ENCODE peak calls at places on chromosome 9, in four cellular contexts. V is Panc1, C is HepG2, A is GM12878. Z is an unnamed sample.
A peak's percentile ranks its signal among the peaks of the same experiment; 100 is the strongest.

GRCh38 chr9:92165472-92165871 is 50.3 kb upstream of the SPTLC1 start:
- DNase-seq in V (no peak), C (no peak), A (no peak), Z (peak; percentile 34)

GRCh38 chr9:132192728-132193127 is 30.9 kb downstream of the NTNG2 start:
- DNase-seq in V (no peak), C (no peak), A (no peak), Z (no peak)

GRCh38 chr9:135920256-135920930 is 13.0 kb upstream of the CAMSAP1 start:
- DNase-seq in V (no peak), C (no peak), A (no peak), Z (no peak)

GRCh38 chr9:136253246-136254130 is 7.9 kb upstream of the QSOX2 start:
- DNase-seq in V (no peak), C (no peak), A (no peak), Z (no peak)

GRCh38 chr9:22010881-22011625 is 1.9 kb upstream of the CDKN2B start:
- DNase-seq in V (no peak), C (peak; percentile 20), A (no peak), Z (no peak)

GRCh38 chr9:19231126-19232035 is 888 bp downstream of the DENND4C start:
- DNase-seq in V (no peak), C (no peak), A (no peak), Z (no peak)

GRCh38 chr9:8871796-8872470 is 1072.4 kb upstream of the DMAC1 start:
- DNase-seq in V (no peak), C (no peak), A (no peak), Z (no peak)

GRCh38 chr9:91164724-91165520 is 196.8 kb downstream of the AUH start:
- DNase-seq in V (no peak), C (peak; percentile 30), A (no peak), Z (peak; percentile 93)

GRCh38 chr9:111599948-111600343 is 499 bp upstream of the PTGR1 start:
- DNase-seq in V (no peak), C (no peak), A (no peak), Z (no peak)

GRCh38 chr9:25964239-25964638 is 286.0 kb upstream of the TUSC1 start:
- DNase-seq in V (peak; percentile 2), C (peak; percentile 47), A (no peak), Z (peak; percentile 53)
- TF ChIP-seq CTCF in V (peak; percentile 15), C (peak; percentile 46), A (peak; percentile 54), Z (no peak)

GRCh38 chr9:128271512-128271911 is 4.3 kb downstream of the GOLGA2 start:
- DNase-seq in V (no peak), C (no peak), A (no peak), Z (no peak)
- H3K27ac ChIP-seq in V (no peak overlapping the region), C (no peak overlapping the region), A (no peak overlapping the region), Z (no peak overlapping the region)

GRCh38 chr9:114299286-114300152 is 23.4 kb upstream of the ORM1 start:
- DNase-seq in V (no peak), C (no peak), A (no peak), Z (no peak)
- TF ChIP-seq REST in V (no peak), C (no peak), A (no peak), Z (no peak)

DNA sequence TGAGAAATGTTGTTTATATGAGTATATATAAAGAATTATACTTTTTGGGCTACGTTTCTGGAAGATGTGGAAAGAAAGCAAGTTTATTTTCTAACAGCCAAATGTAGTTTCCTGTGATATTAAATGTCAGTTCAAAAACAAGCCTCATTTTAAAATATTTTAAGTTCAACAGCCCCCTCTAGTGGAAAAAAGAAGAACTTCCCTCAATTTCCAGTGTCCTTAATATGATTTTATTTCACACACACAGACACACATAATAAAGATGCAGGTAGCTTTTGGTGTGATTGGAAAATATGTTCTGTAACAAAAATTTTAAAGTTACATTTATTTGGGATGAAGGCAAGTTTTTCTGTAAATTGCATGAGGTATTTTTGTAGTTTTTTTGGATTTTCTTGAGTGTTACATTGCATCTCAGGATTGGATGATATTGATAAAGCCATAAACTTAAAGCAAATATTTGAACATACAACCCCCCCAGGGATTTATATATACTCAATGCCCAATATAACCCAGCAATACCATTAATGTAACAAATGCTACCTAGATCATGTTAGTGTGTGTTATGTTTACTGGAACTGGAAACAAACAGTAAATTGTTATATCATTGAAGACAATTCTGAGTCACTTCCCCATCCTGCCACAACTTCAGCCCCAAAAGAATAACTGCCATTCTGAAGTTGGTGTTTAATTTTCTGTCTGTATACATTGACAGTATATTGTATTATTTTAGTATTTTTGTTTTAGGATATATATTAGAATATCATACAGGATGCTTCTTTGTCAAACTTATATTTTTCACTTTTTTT is 54.0 kb downstream of the CCDC171 start:
- DNase-seq in V (no peak), C (peak; percentile 29), A (no peak), Z (no peak)
- TF ChIP-seq CTCF in V (peak; percentile 32), C (peak; percentile 53), A (peak; percentile 46), Z (no peak)

GRCh38 chr9:36082928-36083327 is 46.2 kb downstream of the RECK start:
- DNase-seq in V (no peak), C (no peak), A (no peak), Z (no peak)

GRCh38 chr9:36078047-36078446 is 41.3 kb downstream of the RECK start:
- DNase-seq in V (no peak), C (no peak), A (no peak), Z (no peak)

GRCh38 chr9:36074870-36075532 is 38.3 kb downstream of the RECK start:
- DNase-seq in V (no peak), C (peak; percentile 17), A (no peak), Z (no peak)

GRCh38 chr9:36086442-36086841 is 49.7 kb downstream of the RECK start:
- DNase-seq in V (no peak), C (no peak), A (no peak), Z (no peak)

DNA sequence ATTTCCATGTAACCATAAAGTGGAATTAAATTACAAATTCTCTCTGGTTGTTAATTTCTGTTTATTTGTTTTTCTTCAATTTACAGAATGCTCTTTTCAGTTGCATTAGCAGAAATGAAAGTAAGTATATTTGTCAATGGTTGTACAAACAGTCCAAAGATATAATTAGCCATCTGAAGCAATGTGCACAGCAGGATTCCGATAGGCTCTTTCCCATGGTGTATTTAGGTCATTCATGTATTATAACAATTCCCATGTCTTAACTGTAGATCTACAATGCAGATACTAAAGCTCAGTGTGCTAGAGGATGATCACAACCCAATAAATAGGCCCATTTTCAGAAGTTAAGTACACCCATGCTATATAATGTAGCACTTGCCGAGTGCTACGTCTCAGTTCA is 43.8 kb downstream of the RECK start:
- DNase-seq in V (no peak), C (no peak), A (no peak), Z (no peak)
- H3K27ac ChIP-seq in V (no peak overlapping the region), C (no peak overlapping the region), A (no peak overlapping the region), Z (no peak overlapping the region)

Z was measured in HL-60.